ENCODE peak calls at places on chromosomes 2 and 18, in seven cellular contexts. O is AG20443; H is NCI-H2081; M is T-helper 1 cell; L is B cell; A is nephron progenitor cell; F is stimulated activated CD4-positive, alpha-beta T cell treated with anti-CD3 and anti-CD28 coated beads, Interleukin-2, amount 100 ng/mL, for 4 hours. S is an unnamed sample.

GRCh38 chr2:233053928-233054774 is 6.0 kb upstream of the INPP5D start:
- DNase-seq in A (peak), H (peak), L (peak), O (peak), F (peak), M (peak), S (peak)

GRCh38 chr2:130336150-130336876 is 6.4 kb upstream of the IMP4 start:
- DNase-seq in A (no peak), M (no peak), L (no peak), F (no peak), O (no peak), H (no peak), S (no peak)

GRCh38 chr18:79117791-79118190 is 48.6 kb downstream of the ATP9B start:
- DNase-seq in M (no peak), L (no peak), A (no peak), F (no peak), O (no peak), H (no peak), S (no peak)

GRCh38 chr2:174580951-174581350 is 16.7 kb downstream of the WIPF1 start:
- DNase-seq in A (no peak), F (no peak), M (no peak), O (no peak), H (no peak), L (no peak), S (no peak)

GRCh38 chr2:237806334-237806733 is 7.8 kb downstream of the RBM44 start:
- DNase-seq in L (no peak), H (peak), A (no peak), O (peak), M (no peak), F (no peak), S (no peak)

GRCh38 chr2:216517447-216517846 is 18.8 kb downstream of the RPL37A start:
- DNase-seq in L (no peak), A (no peak), O (no peak), M (no peak), H (no peak), F (no peak), S (no peak)

GRCh38 chr18:48640566-48641270 is 101.9 kb downstream of the CTIF start:
- DNase-seq in L (no peak), O (peak), M (no peak), F (no peak), H (no peak), A (no peak), S (no peak)

GRCh38 chr18:26383454-26384270 is 157.4 kb downstream of the TAF4B start:
- DNase-seq in A (peak), L (no peak), H (peak), M (no peak), F (no peak), O (peak), S (no peak)

GRCh38 chr2:54457326-54458023 is 1.3 kb downstream of the SPTBN1 start:
- DNase-seq in O (peak), A (peak), L (no peak), H (peak), F (no peak), M (no peak), S (peak)

GRCh38 chr2:112644933-112645395 is 775 bp upstream of the SLC20A1 start:
- DNase-seq in A (no peak), F (no peak), L (no peak), H (no peak), O (no peak), M (no peak), S (no peak)

GRCh38 chr2:182047544-182047943 is 61.9 kb downstream of the PPP1R1C start:
- DNase-seq in F (no peak), H (peak), M (no peak), L (no peak), O (no peak), A (no peak), S (no peak)

GRCh38 chr2:45607701-45608100 is 3.4 kb downstream of the SRBD1 start:
- DNase-seq in L (no peak), M (no peak), O (peak), F (no peak), H (peak), A (no peak), S (no peak)

GRCh38 chr18:42706029-42706608 is 409.4 kb downstream of the RIT2 start:
- DNase-seq in F (no peak), A (no peak), L (no peak), H (peak), M (no peak), O (no peak), S (no peak)

GRCh38 chr18:56373601-56374000 is 264.8 kb downstream of the TXNL1 start:
- DNase-seq in O (no peak), A (no peak), M (no peak), H (no peak), F (no peak), L (no peak), S (no peak)

GRCh38 chr2:6827516-6828298 is 38.0 kb downstream of the CMPK2 start:
- DNase-seq in F (no peak), A (no peak), O (no peak), H (peak), L (no peak), M (no peak), S (no peak)

GRCh38 chr2:38603402-38604265 is 906 bp upstream of the HNRNPLL start:
- DNase-seq in A (peak), H (peak), M (peak), F (peak), O (peak), L (peak), S (peak)

GRCh38 chr18:568731-569130 is 11.4 kb upstream of the CETN1 start:
- DNase-seq in A (no peak), L (no peak), M (no peak), O (no peak), H (no peak), F (no peak), S (no peak)

GRCh38 chr2:65351234-65351947 is 81.0 kb downstream of the SPRED2 start:
- DNase-seq in O (no peak), F (no peak), H (no peak), L (no peak), M (no peak), A (no peak), S (no peak)

GRCh38 chr2:47907097-47907781 is 941 bp upstream of the FBXO11 start:
- DNase-seq in M (peak), L (no peak), H (peak), F (peak), A (peak), O (peak), S (peak)

GRCh38 chr2:236769981-236770671 is 200.5 kb downstream of the ACKR3 start:
- DNase-seq in L (no peak), F (no peak), H (no peak), A (no peak), O (peak), M (no peak), S (no peak)

GRCh38 chr2:11941201-11942041 is 195.0 kb downstream of the LPIN1 start:
- DNase-seq in F (no peak), H (no peak), L (no peak), M (no peak), A (no peak), O (no peak), S (no peak)

GRCh38 chr2:204177977-204178522 is 241.5 kb downstream of the ICOS start:
- DNase-seq in H (no peak), F (peak), A (peak), O (peak), L (no peak), M (peak), S (peak)

GRCh38 chr2:21772624-21773023 is 648.9 kb downstream of the TDRD15 start:
- DNase-seq in O (no peak), M (no peak), F (no peak), H (no peak), L (no peak), A (no peak), S (no peak)

GRCh38 chr2:183371545-183371944 is 247.3 kb downstream of the NUP35 start:
- DNase-seq in M (no peak), F (no peak), H (no peak), O (no peak), L (no peak), A (no peak), S (no peak)

GRCh38 chr18:76380791-76381405 is 114.1 kb downstream of the ZNF516 start:
- DNase-seq in L (no peak), H (no peak), O (peak), F (no peak), A (peak), M (no peak), S (no peak)

GRCh38 chr2:220006152-220006551 is 378.7 kb downstream of the SLC4A3 start:
- DNase-seq in H (no peak), M (no peak), L (no peak), O (peak), A (no peak), F (no peak), S (no peak)

GRCh38 chr2:132463719-132464118 is 47.1 kb downstream of the GPR39 start:
- DNase-seq in F (no peak), L (no peak), H (no peak), A (no peak), O (no peak), M (no peak), S (no peak)

GRCh38 chr18:35458677-35459441 is 38.9 kb downstream of the INO80C start:
- DNase-seq in L (no peak), M (no peak), A (no peak), O (peak), H (no peak), F (no peak), S (peak)

GRCh38 chr2:18299423-18300212 is 260.8 kb downstream of the RDH14 start:
- DNase-seq in L (no peak), M (no peak), H (no peak), O (peak), F (no peak), A (no peak), S (no peak)

GRCh38 chr2:27262379-27263286 is at the start of gene SLC30A3:
- DNase-seq in M (peak), F (peak), A (peak), L (peak), H (no peak), O (peak), S (peak)

GRCh38 chr18:52572036-52572750 is 232.2 kb downstream of the DCC start:
- DNase-seq in L (no peak), O (no peak), H (no peak), A (no peak), F (no peak), M (no peak), S (no peak)

GRCh38 chr2:22998368-22998767 is 386.6 kb upstream of the KLHL29 start:
- DNase-seq in F (no peak), H (no peak), A (no peak), L (no peak), O (no peak), M (no peak), S (no peak)

GRCh38 chr2:833180-833579 is 117.5 kb upstream of the SNTG2 start:
- DNase-seq in L (no peak), H (no peak), M (no peak), O (no peak), F (no peak), A (no peak), S (no peak)

GRCh38 chr2:212960336-212960735 is 191.1 kb downstream of the IKZF2 start:
- DNase-seq in A (no peak), L (no peak), H (no peak), F (no peak), M (no peak), O (no peak), S (no peak)

GRCh38 chr2:26268184-26268583 is 23.4 kb downstream of the HADHB start:
- DNase-seq in O (no peak), H (no peak), F (no peak), M (no peak), L (no peak), A (no peak), S (no peak)

S was measured in mucosa of descending colon.